ENCODE peak calls at places on chromosomes 13 and 19, in ten cellular contexts. R, S, E, V, D, W, N, K, B and I are unnamed samples.

GRCh38 chr19:17560205-17560595 is 4.8 kb downstream of the COLGALT1 start:
- DNase-seq in R (no peak), S (no peak), E (no peak), V (no peak), D (peak), W (no peak), N (no peak), K (no peak), B (peak), I (no peak)

GRCh38 chr13:95492044-95492801 is 60.3 kb upstream of the CLDN10 start:
- DNase-seq in R (peak), S (no peak), E (no peak), V (no peak), D (no peak), W (no peak), N (no peak), K (no peak), B (no peak), I (no peak)

GRCh38 chr19:35135389-35135909 is 590 bp upstream of the LGI4 start:
- DNase-seq in R (peak), S (peak), E (peak), V (peak), D (peak), W (peak), N (peak), K (peak), B (peak), I (peak)

GRCh38 chr13:38141792-38142191 is 207.9 kb upstream of the UFM1 start:
- DNase-seq in R (no peak), S (no peak), E (no peak), V (no peak), D (peak), W (no peak), N (no peak), K (no peak), B (no peak), I (no peak)

GRCh38 chr13:71979616-71980015 is 112.6 kb upstream of the DACH1 start:
- DNase-seq in R (no peak), S (peak), E (no peak), V (no peak), D (peak), W (no peak), N (no peak), K (peak), B (peak), I (no peak)

GRCh38 chr13:51282322-51282721 is 57.2 kb upstream of the SERPINE3 start:
- DNase-seq in R (no peak), S (no peak), E (peak), V (no peak), D (no peak), W (no peak), N (no peak), K (no peak), B (no peak), I (no peak)

GRCh38 chr13:36154567-36155231 is 23.5 kb upstream of the DCLK1 start:
- DNase-seq in R (no peak), S (no peak), E (no peak), V (no peak), D (no peak), W (no peak), N (no peak), K (no peak), B (no peak), I (no peak)

GRCh38 chr13:96052655-96053002 is 572 bp downstream of the UGGT2 start:
- DNase-seq in R (peak), S (peak), E (peak), V (no peak), D (peak), W (no peak), N (no peak), K (no peak), B (peak), I (no peak)

GRCh38 chr19:40687525-40688016 is 2.9 kb downstream of the NUMBL start:
- DNase-seq in R (no peak), S (no peak), E (no peak), V (no peak), D (peak), W (peak), N (no peak), K (no peak), B (peak), I (no peak)

GRCh38 chr19:1168877-1169791 is 4.9 kb downstream of the SBNO2 start:
- DNase-seq in R (no peak), S (no peak), E (no peak), V (no peak), D (peak), W (no peak), N (no peak), K (no peak), B (peak), I (no peak)

GRCh38 chr13:105996391-105997028 is 539.0 kb downstream of the EFNB2 start:
- DNase-seq in R (no peak), S (no peak), E (no peak), V (no peak), D (no peak), W (no peak), N (no peak), K (no peak), B (no peak), I (no peak)